ENCODE peak calls at places on chromosomes 12 and 14, in four cellular contexts. One of them, this sample, is unnamed.
A peak's percentile ranks its signal among the peaks of the same experiment; 100 is the strongest.

GRCh38 chr14:22653012-22653621 is 9.0 kb upstream of the OR6J1 start:
- DNase-seq in K562: peak; percentile 63
- DNase-seq in GM12878: no peak
- DNase-seq in HL-60: peak; percentile 30
- DNase-seq in this sample: peak; percentile 35

GRCh38 chr12:51866324-51866723 is 17.8 kb upstream of the FIGNL2 start:
- DNase-seq in K562: no peak
- DNase-seq in GM12878: no peak
- DNase-seq in HL-60: no peak
- DNase-seq in this sample: no peak

GRCh38 chr14:50763386-50764007 is 67.5 kb downstream of the NIN start:
- DNase-seq in K562: no peak
- DNase-seq in GM12878: no peak
- DNase-seq in HL-60: no peak
- DNase-seq in this sample: no peak

GRCh38 chr12:78085562-78086182 is 255.0 kb downstream of the NAV3 start:
- DNase-seq in K562: no peak
- DNase-seq in GM12878: no peak
- DNase-seq in HL-60: peak; percentile 4
- DNase-seq in this sample: no peak

GRCh38 chr14:54169254-54169924 is 212.8 kb upstream of the BMP4 start:
- DNase-seq in K562: no peak
- DNase-seq in GM12878: no peak
- DNase-seq in HL-60: no peak
- DNase-seq in this sample: no peak

GRCh38 chr14:80426686-80427085 is 215.4 kb upstream of the DIO2 start:
- DNase-seq in K562: no peak
- DNase-seq in GM12878: no peak
- DNase-seq in HL-60: no peak
- DNase-seq in this sample: no peak

GRCh38 chr14:23551266-23552028 is at the start of gene ZFHX2:
- DNase-seq in K562: peak; percentile 70
- DNase-seq in GM12878: no peak
- DNase-seq in HL-60: no peak
- DNase-seq in this sample: peak; percentile 87

GRCh38 chr12:122023339-122024131 is 1.9 kb downstream of the BCL7A start:
- DNase-seq in K562: peak; percentile 69
- DNase-seq in GM12878: no peak
- DNase-seq in HL-60: no peak
- DNase-seq in this sample: no peak

GRCh38 chr12:11609045-11609444 is 40.4 kb upstream of the ETV6 start:
- DNase-seq in K562: no peak
- DNase-seq in GM12878: no peak
- DNase-seq in HL-60: no peak
- DNase-seq in this sample: no peak

GRCh38 chr12:93115198-93115601 is 186.1 kb upstream of the EEA1 start:
- DNase-seq in K562: peak; percentile 75
- DNase-seq in GM12878: no peak
- DNase-seq in HL-60: no peak
- DNase-seq in this sample: no peak

GRCh38 chr12:103880299-103881142 is 39.5 kb upstream of the NT5DC3 start:
- DNase-seq in K562: no peak
- DNase-seq in GM12878: peak; percentile 74
- DNase-seq in HL-60: no peak
- DNase-seq in this sample: no peak

GRCh38 chr12:98373019-98373554 is 142.3 kb upstream of the TMPO start:
- DNase-seq in K562: peak; percentile 33
- DNase-seq in GM12878: no peak
- DNase-seq in HL-60: no peak
- DNase-seq in this sample: no peak

GRCh38 chr12:130973109-130973508 is 19.4 kb downstream of the ADGRD1 start:
- DNase-seq in K562: no peak
- DNase-seq in GM12878: no peak
- DNase-seq in HL-60: peak; percentile 51
- DNase-seq in this sample: no peak

GRCh38 chr12:88299567-88300101 is 157.5 kb downstream of the TMTC3 start:
- DNase-seq in K562: peak; percentile 13
- DNase-seq in GM12878: peak; percentile 91
- DNase-seq in HL-60: no peak
- DNase-seq in this sample: peak; percentile 5

GRCh38 chr14:76832503-76832988 is 6.3 kb downstream of the LRRC74A start:
- DNase-seq in K562: no peak
- DNase-seq in GM12878: no peak
- DNase-seq in HL-60: no peak
- DNase-seq in this sample: no peak

GRCh38 chr14:76836029-76836630 is 9.9 kb downstream of the LRRC74A start:
- DNase-seq in K562: no peak
- DNase-seq in GM12878: no peak
- DNase-seq in HL-60: no peak
- DNase-seq in this sample: no peak

GRCh38 chr14:76829650-76830421 is 3.6 kb downstream of the LRRC74A start:
- DNase-seq in K562: no peak
- DNase-seq in GM12878: no peak
- DNase-seq in HL-60: no peak
- DNase-seq in this sample: no peak

GRCh38 chr14:76837524-76837923 is 11.3 kb downstream of the LRRC74A start:
- DNase-seq in K562: no peak
- DNase-seq in GM12878: no peak
- DNase-seq in HL-60: no peak
- DNase-seq in this sample: no peak

DNA sequence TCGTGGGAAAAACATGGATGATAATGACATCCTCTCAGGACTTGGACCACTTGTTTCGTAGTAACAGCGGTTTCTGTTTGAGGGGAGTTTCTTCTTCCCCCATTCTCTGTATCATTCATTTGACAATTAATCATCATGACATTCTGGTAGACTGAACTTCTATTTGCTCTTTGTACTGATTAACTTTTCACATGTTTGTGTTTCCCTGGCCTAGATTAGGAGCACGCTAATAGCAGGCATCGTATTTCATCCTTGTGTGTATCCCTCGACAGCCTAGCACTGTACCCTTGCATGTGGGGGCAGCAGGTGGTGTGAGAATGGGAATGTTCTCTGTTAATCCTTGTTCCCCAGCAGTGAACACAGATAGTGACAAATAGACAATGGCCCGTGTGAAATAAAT is 8.1 kb downstream of the LRRC74A start:
- DNase-seq in K562: no peak
- DNase-seq in GM12878: no peak
- DNase-seq in HL-60: no peak
- DNase-seq in this sample: no peak
- TF ChIP-seq SPI1 in K562: no peak
- TF ChIP-seq SPI1 in GM12878: no peak
- TF ChIP-seq SPI1 in HL-60: no peak
- TF ChIP-seq SPI1 in this sample: no peak

GRCh38 chr14:56117765-56118610 is at the start of gene PELI2:
- DNase-seq in K562: peak; percentile 73
- DNase-seq in GM12878: no peak
- DNase-seq in HL-60: no peak
- DNase-seq in this sample: peak; percentile 41

GRCh38 chr14:56118611-56119181 is 485 bp downstream of the PELI2 start:
- DNase-seq in K562: peak; percentile 19
- DNase-seq in GM12878: no peak
- DNase-seq in HL-60: no peak
- DNase-seq in this sample: no peak

GRCh38 chr14:56120091-56120632 is 2.0 kb downstream of the PELI2 start:
- DNase-seq in K562: no peak
- DNase-seq in GM12878: no peak
- DNase-seq in HL-60: no peak
- DNase-seq in this sample: no peak

GRCh38 chr14:56121786-56122185 is 3.6 kb downstream of the PELI2 start:
- DNase-seq in K562: no peak
- DNase-seq in GM12878: no peak
- DNase-seq in HL-60: no peak
- DNase-seq in this sample: no peak

DNA sequence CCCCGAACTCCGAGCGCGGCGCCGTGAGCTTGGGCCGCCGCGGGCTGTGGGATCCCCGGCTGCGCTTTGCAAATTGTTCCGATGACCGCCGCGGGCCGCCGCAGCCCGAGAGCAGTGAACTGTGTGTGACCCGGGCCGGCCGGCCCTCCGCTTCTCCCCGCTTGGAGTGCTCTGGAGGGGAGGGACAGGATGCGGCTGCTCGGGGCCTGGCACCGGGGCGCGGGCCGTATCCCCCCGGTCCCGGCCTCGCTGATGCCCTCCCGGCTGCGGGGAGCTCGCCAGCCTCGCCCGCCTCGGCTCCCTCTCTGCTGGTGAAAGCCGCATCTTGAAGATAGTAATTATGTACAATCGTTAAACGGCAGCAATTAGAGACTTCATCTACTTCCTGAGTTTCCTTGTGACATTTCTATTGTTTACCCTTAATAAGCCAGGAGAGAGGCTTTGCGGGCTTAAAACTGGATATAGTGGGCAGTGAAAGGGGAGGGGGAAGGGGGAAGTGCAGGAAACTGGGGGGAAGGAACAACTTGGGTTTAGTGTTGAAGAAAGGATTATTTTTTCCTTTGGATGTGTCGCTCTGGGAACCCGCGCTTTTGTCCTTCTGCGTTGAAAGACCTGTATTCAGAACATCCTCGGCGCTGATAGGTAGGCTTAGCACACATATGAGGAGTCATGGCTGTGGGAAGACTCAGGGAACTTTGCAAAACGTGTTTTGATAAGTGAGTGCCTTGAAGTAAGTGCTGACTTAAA is 1.2 kb downstream of the PELI2 start:
- DNase-seq in K562: no peak
- DNase-seq in GM12878: no peak
- DNase-seq in HL-60: no peak
- DNase-seq in this sample: peak; percentile 15
- TF ChIP-seq SPI1 in K562: no peak
- TF ChIP-seq SPI1 in GM12878: no peak
- TF ChIP-seq SPI1 in HL-60: peak; percentile 39
- TF ChIP-seq SPI1 in this sample: no peak

GRCh38 chr12:26156201-26156871 is 31.5 kb upstream of the BHLHE41 start:
- DNase-seq in K562: no peak
- DNase-seq in GM12878: peak; percentile 99
- DNase-seq in HL-60: no peak
- DNase-seq in this sample: peak; percentile 13

GRCh38 chr12:26153421-26154154 is 28.8 kb upstream of the BHLHE41 start:
- DNase-seq in K562: no peak
- DNase-seq in GM12878: no peak
- DNase-seq in HL-60: no peak
- DNase-seq in this sample: no peak

GRCh38 chr12:26152507-26153102 is 27.8 kb upstream of the BHLHE41 start:
- DNase-seq in K562: no peak
- DNase-seq in GM12878: no peak
- DNase-seq in HL-60: no peak
- DNase-seq in this sample: no peak

GRCh38 chr12:26149963-26150362 is 25.1 kb upstream of the BHLHE41 start:
- DNase-seq in K562: no peak
- DNase-seq in GM12878: no peak
- DNase-seq in HL-60: no peak
- DNase-seq in this sample: no peak

GRCh38 chr12:26150737-26151450 is 26.1 kb upstream of the BHLHE41 start:
- DNase-seq in K562: no peak
- DNase-seq in GM12878: no peak
- DNase-seq in HL-60: no peak
- DNase-seq in this sample: no peak
- TF ChIP-seq SPI1 in K562: no peak
- TF ChIP-seq SPI1 in GM12878: no peak
- TF ChIP-seq SPI1 in HL-60: no peak
- TF ChIP-seq SPI1 in this sample: no peak

DNA sequence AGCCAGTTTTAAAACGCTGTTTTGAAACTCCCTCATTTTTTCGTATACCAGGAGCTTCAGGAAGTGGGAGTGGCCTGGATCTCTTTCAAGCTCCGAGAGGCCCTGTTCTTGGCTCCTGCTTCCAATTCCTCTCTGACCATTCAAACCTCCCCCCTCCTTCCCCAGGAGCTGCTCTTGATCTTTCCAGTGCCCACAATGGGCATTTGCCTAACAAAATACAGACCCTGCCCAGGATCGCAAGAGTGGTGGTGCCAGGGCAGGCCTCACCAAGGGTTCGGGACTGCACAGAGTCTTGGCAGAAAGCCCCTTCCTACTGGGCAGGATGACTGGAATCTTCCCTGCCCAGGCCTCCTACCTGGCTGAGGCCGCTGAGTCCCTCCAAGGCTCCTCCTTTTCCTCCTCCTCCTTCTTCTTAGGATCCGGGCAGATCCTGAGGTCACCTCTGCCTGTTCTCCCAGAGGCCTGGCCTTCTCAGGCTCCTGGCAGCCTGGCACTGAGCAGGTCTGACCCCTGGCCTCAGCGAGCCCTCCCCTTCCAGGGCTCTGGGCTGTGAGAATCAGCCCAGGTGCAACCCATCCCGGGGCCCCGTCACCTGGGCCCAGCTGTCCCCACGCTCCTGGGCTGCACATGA is 46.9 kb upstream of the NOS1 start:
- DNase-seq in K562: no peak
- DNase-seq in GM12878: no peak
- DNase-seq in HL-60: no peak
- DNase-seq in this sample: no peak
- TF ChIP-seq SPI1 in K562: no peak
- TF ChIP-seq SPI1 in GM12878: no peak
- TF ChIP-seq SPI1 in HL-60: no peak
- TF ChIP-seq SPI1 in this sample: no peak

GRCh38 chr12:94276725-94277124 is 128.3 kb downstream of the PLXNC1 start:
- DNase-seq in K562: no peak
- DNase-seq in GM12878: no peak
- DNase-seq in HL-60: no peak
- DNase-seq in this sample: no peak
- TF ChIP-seq SPI1 in K562: no peak
- TF ChIP-seq SPI1 in GM12878: no peak
- TF ChIP-seq SPI1 in HL-60: no peak
- TF ChIP-seq SPI1 in this sample: no peak

DNA sequence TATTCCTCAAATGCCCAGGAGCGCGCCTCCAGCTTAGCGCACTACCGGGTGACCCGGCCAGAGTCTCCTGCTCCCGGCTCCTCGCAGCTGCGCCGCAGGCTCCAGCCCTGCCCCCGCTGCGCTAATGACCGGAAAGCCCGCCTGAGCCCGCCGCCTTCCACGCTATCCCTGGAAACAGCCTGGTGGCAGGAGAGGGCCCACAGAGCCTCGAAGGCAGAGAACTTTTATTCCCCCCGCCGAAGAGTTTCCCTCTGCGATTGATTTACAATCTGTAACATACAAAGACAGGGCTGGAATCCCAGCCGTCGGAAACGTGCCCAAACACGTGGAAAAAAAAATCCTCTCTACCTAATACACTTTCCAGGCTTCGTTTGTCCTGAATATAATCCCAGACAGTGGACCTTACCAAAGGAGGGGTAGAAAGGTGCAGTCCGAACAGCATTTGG is 1.5 kb downstream of the COL2A1 start:
- DNase-seq in K562: no peak
- DNase-seq in GM12878: no peak
- DNase-seq in HL-60: no peak
- DNase-seq in this sample: no peak
- TF ChIP-seq SPI1 in K562: no peak
- TF ChIP-seq SPI1 in GM12878: no peak
- TF ChIP-seq SPI1 in HL-60: no peak
- TF ChIP-seq SPI1 in this sample: no peak